ENCODE peak calls at places on chromosomes 1 and 21, in ten cellular contexts. One of them, this sample, is unnamed.

GRCh38 chr1:54273092-54273836 is 73.3 kb downstream of the MRPL37 start:
- DNase-seq in lower lobe of right lung: peak
- DNase-seq in HFFc6: peak
- DNase-seq in osteocyte: peak
- DNase-seq in AG09309: no peak
- DNase-seq in PC-9: no peak
- DNase-seq in activated naive CD4-positive, alpha-beta T cell treated with Interleukin-2 at 50 U/mL for 16 hours: no peak
- DNase-seq in natural killer cell treated with Interleukin-12 subunit alpha and Interleukin-12 subunit beta and Interleukin-15 and Interleukin-18, amount 100 ng/mL, for 72 hours: no peak
- DNase-seq in skeletal muscle cell: peak
- DNase-seq in stomach: peak
- DNase-seq in this sample: peak

GRCh38 chr1:98556521-98557158 is 104.9 kb upstream of the SNX7 start:
- DNase-seq in skeletal muscle cell: no peak
- DNase-seq in natural killer cell treated with Interleukin-12 subunit alpha and Interleukin-12 subunit beta and Interleukin-15 and Interleukin-18, amount 100 ng/mL, for 72 hours: no peak
- DNase-seq in osteocyte: no peak
- DNase-seq in PC-9: no peak
- DNase-seq in AG09309: peak
- DNase-seq in activated naive CD4-positive, alpha-beta T cell treated with Interleukin-2 at 50 U/mL for 16 hours: no peak
- DNase-seq in lower lobe of right lung: no peak
- DNase-seq in stomach: no peak
- DNase-seq in HFFc6: peak
- DNase-seq in this sample: no peak

GRCh38 chr1:235073968-235074334 is 54.7 kb downstream of the TOMM20 start:
- DNase-seq in stomach: peak
- DNase-seq in activated naive CD4-positive, alpha-beta T cell treated with Interleukin-2 at 50 U/mL for 16 hours: no peak
- DNase-seq in AG09309: no peak
- DNase-seq in PC-9: peak
- DNase-seq in HFFc6: no peak
- DNase-seq in skeletal muscle cell: no peak
- DNase-seq in osteocyte: no peak
- DNase-seq in natural killer cell treated with Interleukin-12 subunit alpha and Interleukin-12 subunit beta and Interleukin-15 and Interleukin-18, amount 100 ng/mL, for 72 hours: no peak
- DNase-seq in lower lobe of right lung: peak
- DNase-seq in this sample: no peak

GRCh38 chr1:211648980-211649934 is 26.2 kb downstream of the NEK2 start:
- DNase-seq in stomach: peak
- DNase-seq in lower lobe of right lung: peak
- DNase-seq in natural killer cell treated with Interleukin-12 subunit alpha and Interleukin-12 subunit beta and Interleukin-15 and Interleukin-18, amount 100 ng/mL, for 72 hours: no peak
- DNase-seq in AG09309: no peak
- DNase-seq in activated naive CD4-positive, alpha-beta T cell treated with Interleukin-2 at 50 U/mL for 16 hours: no peak
- DNase-seq in HFFc6: no peak
- DNase-seq in skeletal muscle cell: no peak
- DNase-seq in osteocyte: peak
- DNase-seq in PC-9: peak
- DNase-seq in this sample: peak

GRCh38 chr1:90474731-90475130 is 242.4 kb downstream of the BARHL2 start:
- DNase-seq in lower lobe of right lung: no peak
- DNase-seq in skeletal muscle cell: no peak
- DNase-seq in HFFc6: no peak
- DNase-seq in stomach: no peak
- DNase-seq in AG09309: no peak
- DNase-seq in PC-9: no peak
- DNase-seq in natural killer cell treated with Interleukin-12 subunit alpha and Interleukin-12 subunit beta and Interleukin-15 and Interleukin-18, amount 100 ng/mL, for 72 hours: no peak
- DNase-seq in osteocyte: no peak
- DNase-seq in activated naive CD4-positive, alpha-beta T cell treated with Interleukin-2 at 50 U/mL for 16 hours: no peak
- DNase-seq in this sample: no peak

GRCh38 chr1:7149080-7149838 is 364.0 kb downstream of the CAMTA1 start:
- DNase-seq in natural killer cell treated with Interleukin-12 subunit alpha and Interleukin-12 subunit beta and Interleukin-15 and Interleukin-18, amount 100 ng/mL, for 72 hours: no peak
- DNase-seq in osteocyte: no peak
- DNase-seq in stomach: peak
- DNase-seq in activated naive CD4-positive, alpha-beta T cell treated with Interleukin-2 at 50 U/mL for 16 hours: no peak
- DNase-seq in HFFc6: no peak
- DNase-seq in lower lobe of right lung: peak
- DNase-seq in skeletal muscle cell: no peak
- DNase-seq in AG09309: no peak
- DNase-seq in PC-9: peak
- DNase-seq in this sample: no peak

GRCh38 chr21:39612233-39613028 is at the start of gene B3GALT5:
- DNase-seq in skeletal muscle cell: no peak
- DNase-seq in PC-9: no peak
- DNase-seq in stomach: no peak
- DNase-seq in HFFc6: no peak
- DNase-seq in lower lobe of right lung: no peak
- DNase-seq in osteocyte: no peak
- DNase-seq in activated naive CD4-positive, alpha-beta T cell treated with Interleukin-2 at 50 U/mL for 16 hours: no peak
- DNase-seq in AG09309: no peak
- DNase-seq in natural killer cell treated with Interleukin-12 subunit alpha and Interleukin-12 subunit beta and Interleukin-15 and Interleukin-18, amount 100 ng/mL, for 72 hours: no peak
- DNase-seq in this sample: peak

GRCh38 chr21:44878053-44878982 is 4.8 kb upstream of the PTTG1IP start:
- DNase-seq in osteocyte: no peak
- DNase-seq in skeletal muscle cell: no peak
- DNase-seq in activated naive CD4-positive, alpha-beta T cell treated with Interleukin-2 at 50 U/mL for 16 hours: no peak
- DNase-seq in natural killer cell treated with Interleukin-12 subunit alpha and Interleukin-12 subunit beta and Interleukin-15 and Interleukin-18, amount 100 ng/mL, for 72 hours: no peak
- DNase-seq in PC-9: no peak
- DNase-seq in lower lobe of right lung: no peak
- DNase-seq in stomach: no peak
- DNase-seq in AG09309: no peak
- DNase-seq in HFFc6: no peak
- DNase-seq in this sample: no peak

GRCh38 chr1:169779970-169780369 is 14.7 kb downstream of the METTL18 start:
- DNase-seq in natural killer cell treated with Interleukin-12 subunit alpha and Interleukin-12 subunit beta and Interleukin-15 and Interleukin-18, amount 100 ng/mL, for 72 hours: no peak
- DNase-seq in HFFc6: no peak
- DNase-seq in stomach: no peak
- DNase-seq in activated naive CD4-positive, alpha-beta T cell treated with Interleukin-2 at 50 U/mL for 16 hours: no peak
- DNase-seq in AG09309: no peak
- DNase-seq in skeletal muscle cell: peak
- DNase-seq in osteocyte: no peak
- DNase-seq in lower lobe of right lung: no peak
- DNase-seq in PC-9: peak
- DNase-seq in this sample: no peak

GRCh38 chr1:203328714-203329122 is 22.2 kb downstream of the FMOD start:
- DNase-seq in osteocyte: no peak
- DNase-seq in AG09309: no peak
- DNase-seq in lower lobe of right lung: no peak
- DNase-seq in stomach: peak
- DNase-seq in skeletal muscle cell: no peak
- DNase-seq in HFFc6: no peak
- DNase-seq in natural killer cell treated with Interleukin-12 subunit alpha and Interleukin-12 subunit beta and Interleukin-15 and Interleukin-18, amount 100 ng/mL, for 72 hours: no peak
- DNase-seq in activated naive CD4-positive, alpha-beta T cell treated with Interleukin-2 at 50 U/mL for 16 hours: no peak
- DNase-seq in PC-9: no peak
- DNase-seq in this sample: no peak

This sample was measured in H1.